ENCODE peak calls at places on chromosomes 7 and 10, in ten cellular contexts. V, G, C, N, A, E, Q, H, T and J are unnamed samples.
A peak's percentile ranks its signal among the peaks of the same experiment; 100 is the strongest.

GRCh38 chr7:102834466-102834865 is 78.3 kb upstream of the LRRC17 start:
- DNase-seq in V (no peak), G (no peak), C (no peak), N (no peak), A (no peak), E (peak; percentile 33), Q (no peak), H (no peak), T (no peak), J (no peak)

GRCh38 chr7:47653550-47654351 is 71.8 kb upstream of the TNS3 start:
- DNase-seq in V (no peak), G (no peak), C (no peak), N (no peak), A (no peak), E (peak; percentile 64), Q (no peak), H (peak; percentile 81), T (no peak), J (no peak)

GRCh38 chr7:157685430-157686284 is 348.9 kb downstream of the DNAJB6 start:
- DNase-seq in V (no peak), G (no peak), C (no peak), N (no peak), A (no peak), E (no peak), Q (no peak), H (no peak), T (no peak), J (no peak)

GRCh38 chr7:32586291-32587221 is 91.3 kb downstream of the AVL9 start:
- DNase-seq in V (no peak), G (no peak), C (no peak), N (no peak), A (no peak), E (peak; percentile 18), Q (peak; percentile 47), H (peak; percentile 96), T (no peak), J (no peak)

GRCh38 chr7:121547341-121548092 is 151.4 kb upstream of the FAM3C start:
- DNase-seq in V (no peak), G (no peak), C (peak; percentile 81), N (peak; percentile 63), A (no peak), E (peak; percentile 76), Q (no peak), H (peak; percentile 78), T (no peak), J (no peak)

GRCh38 chr10:86105640-86106039 is 261.0 kb downstream of the GRID1 start:
- DNase-seq in V (no peak), G (no peak), C (no peak), N (no peak), A (no peak), E (no peak), Q (no peak), H (no peak), T (no peak), J (no peak)

GRCh38 chr7:424961-425793 is 94.5 kb downstream of the PDGFA start:
- DNase-seq in V (no peak), G (no peak), C (no peak), N (no peak), A (no peak), E (no peak), Q (no peak), H (no peak), T (peak; percentile 61), J (no peak)

GRCh38 chr7:142516038-142516501 is 233.2 kb upstream of the PRSS1 start:
- DNase-seq in V (no peak), G (no peak), C (peak; percentile 82), N (peak; percentile 61), A (no peak), E (peak; percentile 78), Q (no peak), H (peak; percentile 72), T (peak; percentile 25), J (no peak)

GRCh38 chr10:119333146-119333792 is 125.9 kb downstream of the GRK5 start:
- DNase-seq in V (no peak), G (no peak), C (no peak), N (no peak), A (no peak), E (peak; percentile 38), Q (no peak), H (peak; percentile 70), T (no peak), J (peak; percentile 10)

GRCh38 chr10:23540401-23540800 is 101.5 kb downstream of the OTUD1 start:
- DNase-seq in V (no peak), G (no peak), C (no peak), N (no peak), A (no peak), E (no peak), Q (no peak), H (no peak), T (no peak), J (no peak)

GRCh38 chr7:123615344-123615743 is 13.7 kb downstream of the ASB15 start:
- DNase-seq in V (no peak), G (no peak), C (no peak), N (no peak), A (no peak), E (no peak), Q (no peak), H (peak; percentile 59), T (no peak), J (no peak)

GRCh38 chr10:71081912-71082311 is 130.5 kb upstream of the UNC5B start:
- DNase-seq in V (peak; percentile 22), G (peak; percentile 28), C (no peak), N (no peak), A (no peak), E (no peak), Q (no peak), H (no peak), T (no peak), J (no peak)

GRCh38 chr7:144830811-144831210 is 5.0 kb downstream of the TPK1 start:
- DNase-seq in V (no peak), G (no peak), C (no peak), N (no peak), A (no peak), E (no peak), Q (no peak), H (peak; percentile 4), T (no peak), J (no peak)

GRCh38 chr7:151917791-151918311 is 38.4 kb upstream of the GALNTL5 start:
- DNase-seq in V (no peak), G (no peak), C (no peak), N (no peak), A (no peak), E (peak; percentile 56), Q (no peak), H (no peak), T (no peak), J (no peak)

GRCh38 chr10:75655791-75656451 is 224.5 kb downstream of the LRMDA start:
- DNase-seq in V (no peak), G (no peak), C (no peak), N (no peak), A (no peak), E (peak; percentile 84), Q (no peak), H (no peak), T (no peak), J (no peak)

GRCh38 chr10:5951721-5952407 is 25.5 kb downstream of the IL15RA start:
- DNase-seq in V (no peak), G (no peak), C (no peak), N (no peak), A (no peak), E (no peak), Q (no peak), H (no peak), T (no peak), J (no peak)
- H3K27ac ChIP-seq in V (peak overlapping the region; percentile 89), G (no peak overlapping the region), C (no peak overlapping the region), N (no peak overlapping the region), A (peak overlapping the region; percentile 74), E (peak overlapping the region; percentile 37), Q (no peak overlapping the region), H (no peak overlapping the region), T (no peak overlapping the region), J (peak overlapping the region; percentile 65)

GRCh38 chr10:5546891-5547683 is 22.3 kb downstream of the CALML3 start:
- DNase-seq in V (peak; percentile 85), G (peak; percentile 64), C (no peak), N (peak; percentile 63), A (peak; percentile 70), E (peak; percentile 90), Q (no peak), H (peak; percentile 67), T (no peak), J (no peak)
- H3K27ac ChIP-seq in V (peak overlapping the region; percentile 88), G (no peak overlapping the region), C (no peak overlapping the region), N (peak overlapping the region; percentile 67), A (peak overlapping the region; percentile 89), E (peak overlapping the region; percentile 100), Q (peak overlapping the region; percentile 70), H (peak overlapping the region; percentile 57), T (no peak overlapping the region), J (peak overlapping the region; percentile 100)

GRCh38 chr7:106070201-106070551 is 41.9 kb downstream of the SYPL1 start:
- DNase-seq in V (peak; percentile 85), G (peak; percentile 75), C (peak; percentile 72), N (no peak), A (peak; percentile 65), E (peak; percentile 61), Q (no peak), H (no peak), T (no peak), J (no peak)

GRCh38 chr7:106068986-106069385 is 43.1 kb downstream of the SYPL1 start:
- DNase-seq in V (no peak), G (no peak), C (peak; percentile 63), N (no peak), A (no peak), E (peak; percentile 50), Q (no peak), H (no peak), T (no peak), J (peak; percentile 43)

GRCh38 chr7:106067678-106068077 is 44.4 kb downstream of the SYPL1 start:
- DNase-seq in V (no peak), G (no peak), C (no peak), N (no peak), A (no peak), E (no peak), Q (no peak), H (no peak), T (no peak), J (no peak)

GRCh38 chr7:106069471-106070200 is 42.5 kb downstream of the SYPL1 start:
- DNase-seq in V (no peak), G (no peak), C (peak; percentile 85), N (no peak), A (no peak), E (no peak), Q (no peak), H (no peak), T (no peak), J (no peak)

GRCh38 chr7:106068538-106068961 is 43.6 kb downstream of the SYPL1 start:
- DNase-seq in V (no peak), G (no peak), C (peak; percentile 73), N (no peak), A (no peak), E (no peak), Q (no peak), H (no peak), T (no peak), J (no peak)
- H3K27ac ChIP-seq in V (no peak overlapping the region), G (no peak overlapping the region), C (peak overlapping the region; percentile 99), N (no peak overlapping the region), A (no peak overlapping the region), E (no peak overlapping the region), Q (peak overlapping the region; percentile 48), H (no peak overlapping the region), T (no peak overlapping the region), J (peak overlapping the region; percentile 91)

DNA sequence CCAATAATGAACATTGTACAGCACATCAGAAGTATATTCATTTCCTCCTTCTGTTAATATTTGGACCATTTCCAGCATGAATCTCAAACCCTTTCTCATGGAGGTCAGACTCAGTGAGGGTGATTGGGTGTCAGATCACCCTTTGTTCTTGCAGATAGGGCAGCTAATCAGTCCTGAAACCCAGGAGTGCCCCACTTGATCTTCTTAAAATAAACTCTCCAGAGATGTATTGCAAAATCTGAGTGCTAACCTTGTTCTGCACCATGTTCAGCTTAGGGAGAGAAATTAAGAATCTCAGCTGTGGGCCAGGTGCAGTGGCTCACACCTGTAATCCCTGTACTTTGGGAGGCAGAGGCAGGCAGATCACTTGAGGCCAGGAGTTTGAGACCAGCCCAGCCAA is 869.4 kb downstream of the TYW1 start:
- DNase-seq in V (no peak), G (no peak), C (no peak), N (no peak), A (no peak), E (no peak), Q (no peak), H (no peak), T (no peak), J (no peak)
- H3K27ac ChIP-seq in V (no peak overlapping the region), G (no peak overlapping the region), C (no peak overlapping the region), N (no peak overlapping the region), A (no peak overlapping the region), E (no peak overlapping the region), Q (no peak overlapping the region), H (no peak overlapping the region), T (no peak overlapping the region), J (no peak overlapping the region)